ENCODE peak calls at places on chromosomes 6 and 20, in ten cellular contexts. One of them, this sample, is unnamed.

GRCh38 chr6:144597511-144597910 is 312.4 kb downstream of the UTRN start:
- DNase-seq in endothelial cell: no peak
- DNase-seq in cardiac fibroblast: no peak
- DNase-seq in osteocyte: no peak
- DNase-seq in astrocyte of the spinal cord: no peak
- DNase-seq in fibroblast of the aortic adventitia: no peak
- DNase-seq in RWPE1: no peak
- DNase-seq in progenitor cell of endocrine pancreas: no peak
- DNase-seq in cardiac muscle cell: no peak
- DNase-seq in fibroblast of lung: no peak
- DNase-seq in this sample: no peak

GRCh38 chr20:5766085-5766764 is 16.0 kb downstream of the SHLD1 start:
- DNase-seq in endothelial cell: no peak
- DNase-seq in cardiac muscle cell: no peak
- DNase-seq in astrocyte of the spinal cord: no peak
- DNase-seq in osteocyte: no peak
- DNase-seq in cardiac fibroblast: no peak
- DNase-seq in fibroblast of lung: no peak
- DNase-seq in fibroblast of the aortic adventitia: no peak
- DNase-seq in progenitor cell of endocrine pancreas: no peak
- DNase-seq in RWPE1: no peak
- DNase-seq in this sample: no peak

GRCh38 chr6:169635345-169635744 is 66.5 kb downstream of the WDR27 start:
- DNase-seq in RWPE1: no peak
- DNase-seq in osteocyte: peak; percentile 42
- DNase-seq in cardiac muscle cell: no peak
- DNase-seq in fibroblast of the aortic adventitia: no peak
- DNase-seq in fibroblast of lung: no peak
- DNase-seq in astrocyte of the spinal cord: no peak
- DNase-seq in cardiac fibroblast: no peak
- DNase-seq in endothelial cell: no peak
- DNase-seq in progenitor cell of endocrine pancreas: no peak
- DNase-seq in this sample: no peak

GRCh38 chr20:23207826-23208555 is 121.9 kb upstream of the CD93 start:
- DNase-seq in progenitor cell of endocrine pancreas: no peak
- DNase-seq in cardiac fibroblast: no peak
- DNase-seq in astrocyte of the spinal cord: no peak
- DNase-seq in cardiac muscle cell: no peak
- DNase-seq in fibroblast of lung: no peak
- DNase-seq in osteocyte: no peak
- DNase-seq in RWPE1: no peak
- DNase-seq in fibroblast of the aortic adventitia: no peak
- DNase-seq in endothelial cell: no peak
- DNase-seq in this sample: no peak

GRCh38 chr6:125802383-125802782 is 11.6 kb downstream of the NCOA7 start:
- DNase-seq in fibroblast of lung: no peak
- DNase-seq in progenitor cell of endocrine pancreas: no peak
- DNase-seq in endothelial cell: no peak
- DNase-seq in cardiac muscle cell: no peak
- DNase-seq in osteocyte: no peak
- DNase-seq in RWPE1: no peak
- DNase-seq in cardiac fibroblast: no peak
- DNase-seq in astrocyte of the spinal cord: no peak
- DNase-seq in fibroblast of the aortic adventitia: no peak
- DNase-seq in this sample: no peak

GRCh38 chr6:151101811-151102694 is 137.7 kb upstream of the AKAP12 start:
- DNase-seq in osteocyte: no peak
- DNase-seq in RWPE1: no peak
- DNase-seq in fibroblast of the aortic adventitia: no peak
- DNase-seq in astrocyte of the spinal cord: no peak
- DNase-seq in cardiac fibroblast: no peak
- DNase-seq in progenitor cell of endocrine pancreas: no peak
- DNase-seq in endothelial cell: no peak
- DNase-seq in cardiac muscle cell: no peak
- DNase-seq in fibroblast of lung: no peak
- DNase-seq in this sample: no peak

GRCh38 chr20:35108921-35109320 is 16.3 kb upstream of the TRPC4AP start:
- DNase-seq in osteocyte: no peak
- DNase-seq in astrocyte of the spinal cord: no peak
- DNase-seq in cardiac fibroblast: no peak
- DNase-seq in RWPE1: peak; percentile 82
- DNase-seq in endothelial cell: no peak
- DNase-seq in fibroblast of lung: no peak
- DNase-seq in cardiac muscle cell: no peak
- DNase-seq in fibroblast of the aortic adventitia: no peak
- DNase-seq in progenitor cell of endocrine pancreas: no peak
- DNase-seq in this sample: no peak

GRCh38 chr6:14784596-14785360 is 461.1 kb upstream of the JARID2 start:
- DNase-seq in RWPE1: no peak
- DNase-seq in endothelial cell: no peak
- DNase-seq in fibroblast of lung: no peak
- DNase-seq in fibroblast of the aortic adventitia: no peak
- DNase-seq in cardiac fibroblast: no peak
- DNase-seq in progenitor cell of endocrine pancreas: no peak
- DNase-seq in astrocyte of the spinal cord: no peak
- DNase-seq in cardiac muscle cell: peak; percentile 24
- DNase-seq in osteocyte: no peak
- DNase-seq in this sample: no peak

GRCh38 chr6:14738933-14739332 is 506.9 kb upstream of the JARID2 start:
- DNase-seq in astrocyte of the spinal cord: no peak
- DNase-seq in fibroblast of lung: no peak
- DNase-seq in osteocyte: no peak
- DNase-seq in cardiac fibroblast: peak; percentile 59
- DNase-seq in endothelial cell: no peak
- DNase-seq in progenitor cell of endocrine pancreas: no peak
- DNase-seq in RWPE1: no peak
- DNase-seq in fibroblast of the aortic adventitia: no peak
- DNase-seq in cardiac muscle cell: peak; percentile 30
- DNase-seq in this sample: no peak

GRCh38 chr6:97437087-97437486 is 154.1 kb upstream of the MMS22L start:
- DNase-seq in osteocyte: no peak
- DNase-seq in cardiac fibroblast: peak; percentile 33
- DNase-seq in fibroblast of lung: peak; percentile 22
- DNase-seq in cardiac muscle cell: peak; percentile 30
- DNase-seq in endothelial cell: no peak
- DNase-seq in fibroblast of the aortic adventitia: peak; percentile 35
- DNase-seq in astrocyte of the spinal cord: peak; percentile 22
- DNase-seq in progenitor cell of endocrine pancreas: no peak
- DNase-seq in RWPE1: peak; percentile 21
- DNase-seq in this sample: no peak

GRCh38 chr6:40999498-41000070 is 39.4 kb downstream of the UNC5CL start:
- DNase-seq in RWPE1: no peak
- DNase-seq in osteocyte: no peak
- DNase-seq in cardiac muscle cell: peak; percentile 79
- DNase-seq in cardiac fibroblast: peak; percentile 78
- DNase-seq in astrocyte of the spinal cord: peak; percentile 31
- DNase-seq in progenitor cell of endocrine pancreas: no peak
- DNase-seq in fibroblast of the aortic adventitia: peak; percentile 66
- DNase-seq in fibroblast of lung: peak; percentile 40
- DNase-seq in endothelial cell: peak; percentile 66
- DNase-seq in this sample: no peak

GRCh38 chr6:158285321-158285960 is 26.8 kb upstream of the TULP4 start:
- DNase-seq in osteocyte: no peak
- DNase-seq in cardiac muscle cell: peak; percentile 39
- DNase-seq in fibroblast of lung: peak; percentile 70
- DNase-seq in progenitor cell of endocrine pancreas: no peak
- DNase-seq in cardiac fibroblast: no peak
- DNase-seq in astrocyte of the spinal cord: peak; percentile 28
- DNase-seq in RWPE1: no peak
- DNase-seq in endothelial cell: no peak
- DNase-seq in fibroblast of the aortic adventitia: peak; percentile 43
- DNase-seq in this sample: no peak

GRCh38 chr20:11917663-11918062 is at the start of gene BTBD3:
- DNase-seq in fibroblast of lung: peak; percentile 80
- DNase-seq in cardiac muscle cell: peak; percentile 79
- DNase-seq in endothelial cell: no peak
- DNase-seq in RWPE1: no peak
- DNase-seq in osteocyte: no peak
- DNase-seq in cardiac fibroblast: peak; percentile 81
- DNase-seq in progenitor cell of endocrine pancreas: no peak
- DNase-seq in fibroblast of the aortic adventitia: peak; percentile 78
- DNase-seq in astrocyte of the spinal cord: peak; percentile 67
- DNase-seq in this sample: no peak

GRCh38 chr20:48015943-48016723 is 230.9 kb upstream of the SULF2 start:
- DNase-seq in progenitor cell of endocrine pancreas: no peak
- DNase-seq in cardiac fibroblast: peak; percentile 96
- DNase-seq in osteocyte: peak; percentile 17
- DNase-seq in endothelial cell: no peak
- DNase-seq in fibroblast of the aortic adventitia: peak; percentile 83
- DNase-seq in fibroblast of lung: peak; percentile 99
- DNase-seq in astrocyte of the spinal cord: peak; percentile 68
- DNase-seq in cardiac muscle cell: peak; percentile 98
- DNase-seq in RWPE1: no peak
- DNase-seq in this sample: no peak

GRCh38 chr6:135183532-135184440 is 2.7 kb downstream of the MYB start:
- DNase-seq in RWPE1: no peak
- DNase-seq in osteocyte: no peak
- DNase-seq in cardiac muscle cell: peak; percentile 57
- DNase-seq in astrocyte of the spinal cord: peak; percentile 45
- DNase-seq in fibroblast of lung: peak; percentile 40
- DNase-seq in endothelial cell: peak; percentile 66
- DNase-seq in progenitor cell of endocrine pancreas: peak; percentile 18
- DNase-seq in fibroblast of the aortic adventitia: peak; percentile 24
- DNase-seq in cardiac fibroblast: peak; percentile 42
- DNase-seq in this sample: peak; percentile 48
- TF ChIP-seq CTCF in RWPE1: peak; percentile 31
- TF ChIP-seq CTCF in osteocyte: peak; percentile 54
- TF ChIP-seq CTCF in cardiac muscle cell: peak; percentile 71
- TF ChIP-seq CTCF in astrocyte of the spinal cord: peak; percentile 68
- TF ChIP-seq CTCF in fibroblast of lung: peak; percentile 59
- TF ChIP-seq CTCF in endothelial cell: peak; percentile 39
- TF ChIP-seq CTCF in progenitor cell of endocrine pancreas: peak; percentile 57
- TF ChIP-seq CTCF in fibroblast of the aortic adventitia: peak; percentile 56
- TF ChIP-seq CTCF in cardiac fibroblast: peak; percentile 72
- TF ChIP-seq CTCF in this sample: no peak

GRCh38 chr6:7721654-7722053 is 4.2 kb upstream of the BMP6 start:
- DNase-seq in osteocyte: no peak
- DNase-seq in endothelial cell: no peak
- DNase-seq in fibroblast of lung: no peak
- DNase-seq in cardiac muscle cell: peak; percentile 63
- DNase-seq in fibroblast of the aortic adventitia: peak; percentile 69
- DNase-seq in cardiac fibroblast: peak; percentile 68
- DNase-seq in astrocyte of the spinal cord: peak; percentile 34
- DNase-seq in RWPE1: no peak
- DNase-seq in progenitor cell of endocrine pancreas: no peak
- DNase-seq in this sample: no peak

GRCh38 chr6:7725412-7725811 is 487 bp upstream of the BMP6 start:
- DNase-seq in fibroblast of the aortic adventitia: no peak
- DNase-seq in cardiac fibroblast: no peak
- DNase-seq in astrocyte of the spinal cord: no peak
- DNase-seq in fibroblast of lung: no peak
- DNase-seq in endothelial cell: no peak
- DNase-seq in progenitor cell of endocrine pancreas: no peak
- DNase-seq in cardiac muscle cell: no peak
- DNase-seq in RWPE1: no peak
- DNase-seq in osteocyte: no peak
- DNase-seq in this sample: no peak

GRCh38 chr6:7723554-7723953 is 2.3 kb upstream of the BMP6 start:
- DNase-seq in cardiac fibroblast: no peak
- DNase-seq in progenitor cell of endocrine pancreas: no peak
- DNase-seq in endothelial cell: no peak
- DNase-seq in fibroblast of the aortic adventitia: no peak
- DNase-seq in astrocyte of the spinal cord: no peak
- DNase-seq in cardiac muscle cell: no peak
- DNase-seq in osteocyte: no peak
- DNase-seq in fibroblast of lung: no peak
- DNase-seq in RWPE1: no peak
- DNase-seq in this sample: no peak

GRCh38 chr6:7720346-7720745 is 5.6 kb upstream of the BMP6 start:
- DNase-seq in astrocyte of the spinal cord: no peak
- DNase-seq in progenitor cell of endocrine pancreas: no peak
- DNase-seq in cardiac muscle cell: no peak
- DNase-seq in fibroblast of the aortic adventitia: no peak
- DNase-seq in endothelial cell: no peak
- DNase-seq in osteocyte: no peak
- DNase-seq in fibroblast of lung: no peak
- DNase-seq in cardiac fibroblast: no peak
- DNase-seq in RWPE1: no peak
- DNase-seq in this sample: no peak

DNA sequence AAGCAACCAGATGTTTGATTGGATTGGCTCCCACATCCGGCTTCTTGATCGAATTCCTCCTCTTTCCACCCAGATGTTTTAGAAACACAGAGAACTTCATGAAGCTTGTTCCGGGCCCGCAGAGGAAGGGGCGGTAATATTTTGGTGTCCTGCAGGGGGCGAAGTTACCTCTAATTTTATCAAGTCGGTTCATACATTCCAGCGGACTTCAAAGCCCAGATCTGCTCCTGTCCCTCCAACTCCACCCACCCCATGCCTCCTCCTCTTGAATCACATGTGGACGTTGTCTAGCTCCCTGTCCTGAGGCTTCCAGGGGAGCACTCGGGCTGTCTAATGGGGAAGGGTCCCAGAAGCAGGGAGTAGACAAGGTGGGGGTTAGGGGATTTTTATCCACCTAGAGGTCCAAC is 2.9 kb upstream of the BMP6 start:
- DNase-seq in astrocyte of the spinal cord: peak; percentile 85
- DNase-seq in cardiac fibroblast: peak; percentile 92
- DNase-seq in cardiac muscle cell: peak; percentile 92
- DNase-seq in fibroblast of the aortic adventitia: peak; percentile 91
- DNase-seq in progenitor cell of endocrine pancreas: peak; percentile 62
- DNase-seq in fibroblast of lung: peak; percentile 76
- DNase-seq in RWPE1: peak; percentile 46
- DNase-seq in osteocyte: no peak
- DNase-seq in endothelial cell: peak; percentile 81
- DNase-seq in this sample: peak; percentile 44
- TF ChIP-seq CTCF in astrocyte of the spinal cord: peak; percentile 57
- TF ChIP-seq CTCF in cardiac fibroblast: peak; percentile 61
- TF ChIP-seq CTCF in cardiac muscle cell: peak; percentile 65
- TF ChIP-seq CTCF in fibroblast of the aortic adventitia: peak; percentile 66
- TF ChIP-seq CTCF in progenitor cell of endocrine pancreas: peak; percentile 62
- TF ChIP-seq CTCF in fibroblast of lung: peak; percentile 49
- TF ChIP-seq CTCF in RWPE1: peak; percentile 46
- TF ChIP-seq CTCF in osteocyte: peak; percentile 54
- TF ChIP-seq CTCF in endothelial cell: peak; percentile 81
- TF ChIP-seq CTCF in this sample: peak; percentile 41

GRCh38 chr6:166223091-166223490 is 55.4 kb upstream of the TBXT start:
- DNase-seq in fibroblast of lung: no peak
- DNase-seq in progenitor cell of endocrine pancreas: no peak
- DNase-seq in astrocyte of the spinal cord: no peak
- DNase-seq in cardiac muscle cell: peak; percentile 2
- DNase-seq in RWPE1: no peak
- DNase-seq in endothelial cell: no peak
- DNase-seq in cardiac fibroblast: no peak
- DNase-seq in fibroblast of the aortic adventitia: no peak
- DNase-seq in osteocyte: peak; percentile 25
- DNase-seq in this sample: no peak
- TF ChIP-seq CTCF in fibroblast of lung: no peak
- TF ChIP-seq CTCF in progenitor cell of endocrine pancreas: no peak
- TF ChIP-seq CTCF in astrocyte of the spinal cord: no peak
- TF ChIP-seq CTCF in cardiac muscle cell: no peak
- TF ChIP-seq CTCF in RWPE1: no peak
- TF ChIP-seq CTCF in endothelial cell: no peak
- TF ChIP-seq CTCF in cardiac fibroblast: no peak
- TF ChIP-seq CTCF in fibroblast of the aortic adventitia: no peak
- TF ChIP-seq CTCF in osteocyte: no peak
- TF ChIP-seq CTCF in this sample: no peak

DNA sequence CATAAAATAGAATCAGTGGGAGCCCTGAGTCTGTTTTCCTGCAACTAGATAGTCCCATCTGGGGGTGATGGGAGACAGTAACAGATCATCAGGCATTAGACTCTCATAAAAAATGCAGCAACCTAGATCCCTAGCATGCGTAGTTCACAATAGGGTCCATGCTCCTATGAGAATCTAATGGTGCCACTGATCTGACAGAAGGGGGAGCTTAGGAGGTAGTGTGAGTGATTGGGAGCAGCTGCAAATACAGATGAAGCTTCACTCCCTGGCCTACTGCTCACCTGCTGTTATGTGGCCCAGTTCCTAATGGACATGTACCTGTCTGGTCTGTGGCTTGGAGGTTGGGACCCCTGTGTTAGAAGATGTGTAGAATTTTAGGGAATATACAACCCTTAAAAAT is 904.5 kb upstream of the EPHA7 start:
- DNase-seq in cardiac fibroblast: no peak
- DNase-seq in astrocyte of the spinal cord: no peak
- DNase-seq in endothelial cell: no peak
- DNase-seq in fibroblast of lung: no peak
- DNase-seq in osteocyte: no peak
- DNase-seq in RWPE1: no peak
- DNase-seq in progenitor cell of endocrine pancreas: no peak
- DNase-seq in cardiac muscle cell: no peak
- DNase-seq in fibroblast of the aortic adventitia: no peak
- DNase-seq in this sample: no peak
- TF ChIP-seq CTCF in cardiac fibroblast: no peak
- TF ChIP-seq CTCF in astrocyte of the spinal cord: peak; percentile 37
- TF ChIP-seq CTCF in endothelial cell: no peak
- TF ChIP-seq CTCF in fibroblast of lung: peak; percentile 37
- TF ChIP-seq CTCF in osteocyte: peak; percentile 43
- TF ChIP-seq CTCF in RWPE1: no peak
- TF ChIP-seq CTCF in progenitor cell of endocrine pancreas: peak; percentile 6
- TF ChIP-seq CTCF in cardiac muscle cell: no peak
- TF ChIP-seq CTCF in fibroblast of the aortic adventitia: no peak
- TF ChIP-seq CTCF in this sample: no peak